ENCODE peak calls at places on chromosomes 6 and 20, in six cellular contexts. L, B, T, N, R and O are unnamed samples.

GRCh38 chr20:6034134-6034969 is 19.5 kb downstream of the LRRN4 start:
- DNase-seq in L (no peak), B (no peak), T (no peak), N (no peak), R (no peak), O (no peak)

GRCh38 chr6:133682506-133683290 is 206.2 kb upstream of the TCF21 start:
- DNase-seq in L (no peak), B (no peak), T (no peak), N (no peak), R (no peak), O (no peak)

GRCh38 chr6:154471609-154472362 is 38.7 kb downstream of the CNKSR3 start:
- DNase-seq in L (no peak), B (no peak), T (no peak), N (no peak), R (no peak), O (no peak)

GRCh38 chr6:79602859-79603258 is 28.3 kb upstream of the SH3BGRL2 start:
- DNase-seq in L (no peak), B (no peak), T (no peak), N (no peak), R (no peak), O (no peak)

GRCh38 chr20:3262566-3262965 is 23.6 kb upstream of the SLC4A11 start:
- DNase-seq in L (no peak), B (no peak), T (no peak), N (no peak), R (no peak), O (no peak)

GRCh38 chr6:112366695-112367546 is 19.8 kb downstream of the RFPL4B start:
- DNase-seq in L (no peak), B (no peak), T (peak; percentile 1), N (no peak), R (no peak), O (no peak)

GRCh38 chr6:161168281-161168891 is 105.5 kb downstream of the AGPAT4 start:
- DNase-seq in L (no peak), B (peak; percentile 26), T (no peak), N (peak; percentile 77), R (no peak), O (no peak)

GRCh38 chr6:89264296-89264695 is 47.1 kb upstream of the GABRR1 start:
- DNase-seq in L (no peak), B (no peak), T (no peak), N (no peak), R (no peak), O (no peak)

GRCh38 chr6:19851273-19852089 is 14.3 kb downstream of the ID4 start:
- DNase-seq in L (no peak), B (peak; percentile 59), T (no peak), N (peak; percentile 87), R (peak; percentile 63), O (no peak)